ENCODE peak calls at places on chromosome 22, in nine cellular contexts. W is RWPE1; H is nephron progenitor cell; E is DND-41; G is cerebellum; O is neural crest cell; D is NCI-H748 treated with DMSO at 0.1 percent for 48 hours; Z is NCI-H82; C is effector CD8-positive, alpha-beta T cell. R is an unnamed sample.

GRCh38 chr22:29393019-29393608 is 4.7 kb upstream of the AP1B1 start:
- DNase-seq in W (no peak), H (no peak), E (no peak), G (no peak), O (no peak), D (no peak), Z (no peak), C (no peak), R (no peak)

GRCh38 chr22:48834404-48834803 is 993.3 kb downstream of the BRD1 start:
- DNase-seq in W (no peak), H (no peak), E (no peak), G (no peak), O (no peak), D (no peak), Z (no peak), C (no peak), R (peak; percentile 44)

GRCh38 chr22:48581821-48582469 is 1245.7 kb downstream of the BRD1 start:
- DNase-seq in W (no peak), H (peak; percentile 34), E (no peak), G (no peak), O (no peak), D (no peak), Z (no peak), C (no peak), R (no peak)

GRCh38 chr22:32693102-32693501 is 108.4 kb upstream of the TIMP3 start:
- DNase-seq in W (peak; percentile 17), H (no peak), E (no peak), G (no peak), O (no peak), D (no peak), Z (no peak), C (no peak), R (no peak)

GRCh38 chr22:20026204-20026908 is 5.4 kb downstream of the TANGO2 start:
- DNase-seq in W (no peak), H (no peak), E (no peak), G (no peak), O (no peak), D (no peak), Z (no peak), C (no peak), R (no peak)

GRCh38 chr22:32487021-32487420 is 12.4 kb downstream of the FBXO7 start:
- DNase-seq in W (no peak), H (no peak), E (no peak), G (no peak), O (no peak), D (no peak), Z (peak; percentile 28), C (no peak), R (no peak)

GRCh38 chr22:23478175-23478574 is 101.9 kb downstream of the IGLL1 start:
- DNase-seq in W (no peak), H (no peak), E (peak; percentile 74), G (no peak), O (no peak), D (no peak), Z (no peak), C (no peak), R (no peak)

GRCh38 chr22:35604671-35605457 is 12.3 kb downstream of the MB start:
- DNase-seq in W (no peak), H (no peak), E (peak; percentile 8), G (no peak), O (no peak), D (no peak), Z (no peak), C (no peak), R (no peak)

GRCh38 chr22:30968015-30968923 is at the start of gene MORC2:
- DNase-seq in W (peak; percentile 27), H (no peak), E (no peak), G (no peak), O (no peak), D (peak; percentile 8), Z (peak; percentile 65), C (no peak), R (no peak)

GRCh38 chr22:24319451-24319850 is 48.8 kb downstream of the SPECC1L start:
- DNase-seq in W (no peak), H (no peak), E (no peak), G (no peak), O (no peak), D (no peak), Z (no peak), C (no peak), R (no peak)

GRCh38 chr22:39690901-39691620 is 120.5 kb downstream of the CACNA1I start:
- DNase-seq in W (no peak), H (peak; percentile 78), E (no peak), G (peak; percentile 58), O (peak; percentile 47), D (no peak), Z (peak; percentile 54), C (no peak), R (no peak)

GRCh38 chr22:42033263-42034181 is 34.9 kb downstream of the WBP2NL start:
- DNase-seq in W (no peak), H (no peak), E (no peak), G (no peak), O (no peak), D (no peak), Z (no peak), C (no peak), R (no peak)

GRCh38 chr22:44881624-44882023 is 128.2 kb downstream of the PHF21B start:
- DNase-seq in W (no peak), H (no peak), E (no peak), G (no peak), O (no peak), D (no peak), Z (no peak), C (no peak), R (no peak)

GRCh38 chr22:40368016-40368415 is 2.4 kb upstream of the SGSM3 start:
- DNase-seq in W (no peak), H (no peak), E (no peak), G (no peak), O (no peak), D (no peak), Z (no peak), C (no peak), R (no peak)

GRCh38 chr22:19930537-19931486 is 10.8 kb upstream of the COMT start:
- DNase-seq in W (no peak), H (no peak), E (no peak), G (no peak), O (no peak), D (no peak), Z (no peak), C (no peak), R (no peak)

GRCh38 chr22:31973739-31974138 is 29.4 kb downstream of the YWHAH start:
- DNase-seq in W (no peak), H (no peak), E (no peak), G (no peak), O (no peak), D (no peak), Z (no peak), C (no peak), R (no peak)

GRCh38 chr22:45917146-45917545 is 59.8 kb downstream of the WNT7B start:
- DNase-seq in W (no peak), H (no peak), E (no peak), G (no peak), O (no peak), D (no peak), Z (no peak), C (no peak), R (no peak)

GRCh38 chr22:46997311-46997970 is 235.0 kb downstream of the TBC1D22A start:
- DNase-seq in W (no peak), H (no peak), E (no peak), G (no peak), O (no peak), D (no peak), Z (no peak), C (no peak), R (no peak)

GRCh38 chr22:45201678-45202332 is 38.1 kb downstream of the NUP50 start:
- DNase-seq in W (no peak), H (no peak), E (no peak), G (no peak), O (no peak), D (no peak), Z (no peak), C (no peak), R (no peak)

GRCh38 chr22:45968751-45969413 is 8.1 kb downstream of the WNT7B start:
- DNase-seq in W (peak; percentile 93), H (no peak), E (no peak), G (no peak), O (no peak), D (no peak), Z (no peak), C (no peak), R (no peak)

GRCh38 chr22:41052661-41053490 is 39.5 kb upstream of the EP300 start:
- DNase-seq in W (no peak), H (no peak), E (no peak), G (no peak), O (no peak), D (no peak), Z (no peak), C (no peak), R (no peak)

GRCh38 chr22:27985323-27986275 is 66.5 kb upstream of the PITPNB start:
- DNase-seq in W (no peak), H (no peak), E (no peak), G (no peak), O (no peak), D (no peak), Z (peak; percentile 7), C (no peak), R (no peak)

GRCh38 chr22:45966320-45966891 is 10.6 kb downstream of the WNT7B start:
- DNase-seq in W (no peak), H (no peak), E (peak; percentile 91), G (peak; percentile 57), O (no peak), D (no peak), Z (peak; percentile 15), C (no peak), R (peak; percentile 33)

GRCh38 chr22:29093501-29093921 is 20.7 kb downstream of the KREMEN1 start:
- DNase-seq in W (no peak), H (no peak), E (no peak), G (no peak), O (no peak), D (no peak), Z (peak; percentile 76), C (no peak), R (no peak)

GRCh38 chr22:22394589-22394988 is 114.0 kb downstream of the ZNF280B start:
- DNase-seq in W (no peak), H (no peak), E (peak; percentile 80), G (no peak), O (no peak), D (no peak), Z (no peak), C (no peak), R (peak; percentile 76)

GRCh38 chr22:29461263-29461662 is 18.8 kb upstream of the NEFH start:
- DNase-seq in W (no peak), H (no peak), E (no peak), G (no peak), O (no peak), D (no peak), Z (no peak), C (no peak), R (no peak)